ENCODE peak calls at places on chromosomes 1 and 21, in four cellular contexts. F is H9, J is neuronal stem cell, R is trophoblast cell. W is an unnamed sample.

GRCh38 chr1:156387899-156388813 is 19.1 kb downstream of the RHBG start:
- DNase-seq in F (peak; percentile 66), R (no peak), J (no peak), W (no peak)

GRCh38 chr1:14756617-14757259 is 158.3 kb downstream of the KAZN start:
- DNase-seq in F (no peak), J (no peak), R (no peak), W (no peak)

GRCh38 chr21:44424608-44425306 is 30.6 kb upstream of the LRRC3 start:
- DNase-seq in J (no peak), F (peak; percentile 26), R (no peak), W (no peak)

GRCh38 chr1:61081135-61081636 is 1.2 kb upstream of the NFIA start:
- DNase-seq in R (no peak), F (no peak), J (no peak), W (no peak)

GRCh38 chr1:48246727-48247126 is 24.2 kb downstream of the SLC5A9 start:
- DNase-seq in F (no peak), R (no peak), J (no peak), W (no peak)

GRCh38 chr1:208045410-208046252 is 134.7 kb upstream of the CD34 start:
- DNase-seq in F (no peak), J (no peak), R (no peak), W (no peak)

GRCh38 chr1:111378806-111379205 is 48.7 kb downstream of the OVGP1 start:
- DNase-seq in J (no peak), F (no peak), R (no peak), W (no peak)

GRCh38 chr1:47548188-47548587 is 110.3 kb downstream of the FOXD2 start:
- DNase-seq in F (no peak), J (no peak), R (no peak), W (no peak)

GRCh38 chr1:156458181-156458503 is 42.4 kb downstream of the MEF2D start:
- DNase-seq in F (no peak), R (peak; percentile 14), J (no peak), W (peak; percentile 82)

GRCh38 chr1:210144736-210145135 is 87.9 kb upstream of the SERTAD4 start:
- DNase-seq in F (no peak), R (no peak), J (no peak), W (no peak)

GRCh38 chr1:165234149-165234548 is 122.4 kb downstream of the LMX1A start:
- DNase-seq in F (no peak), R (no peak), J (no peak), W (no peak)

GRCh38 chr1:202682477-202682876 is 27.8 kb downstream of the SYT2 start:
- DNase-seq in F (no peak), J (no peak), R (no peak), W (no peak)

GRCh38 chr1:162690672-162691434 is 58.6 kb downstream of the DDR2 start:
- DNase-seq in R (peak; percentile 82), F (peak; percentile 61), J (no peak), W (peak; percentile 80)

GRCh38 chr1:187078321-187078720 is 249.6 kb downstream of the PLA2G4A start:
- DNase-seq in R (no peak), J (no peak), F (no peak), W (no peak)

GRCh38 chr1:26986658-26987057 is 6.8 kb upstream of the TRNP1 start:
- DNase-seq in R (no peak), F (no peak), J (no peak), W (no peak)

GRCh38 chr1:214573386-214574358 is 22.3 kb upstream of the PTPN14 start:
- DNase-seq in J (no peak), F (no peak), R (peak; percentile 21), W (no peak)
- H3K27ac ChIP-seq in J (no peak overlapping the region), F (no peak overlapping the region), R (peak overlapping the region; percentile 43), W (no peak overlapping the region)

DNA sequence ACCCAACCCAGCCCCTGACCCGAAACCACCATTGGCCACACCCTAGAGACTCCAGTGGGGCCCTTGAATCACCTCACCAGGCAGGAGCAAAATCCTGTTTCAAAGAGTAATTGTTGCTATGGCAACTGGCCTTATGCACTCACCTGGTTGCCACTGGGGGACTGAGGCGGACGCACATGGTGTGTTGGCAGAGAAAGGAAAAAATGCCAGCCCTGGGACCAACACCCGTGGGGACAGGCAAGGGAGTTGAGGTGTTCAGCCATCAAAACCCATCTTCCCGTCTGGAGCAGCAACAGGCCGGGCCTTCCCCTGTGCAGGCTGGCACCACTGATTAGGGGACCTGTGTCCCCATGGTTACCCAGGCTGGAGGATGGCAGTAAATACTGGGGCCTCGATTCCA is 395.8 kb upstream of the VAMP3 start:
- DNase-seq in R (no peak), J (no peak), F (no peak), W (no peak)
- H2BK12ac ChIP-seq in R (no peak overlapping the region), J (no peak overlapping the region), F (no peak overlapping the region), W (no peak overlapping the region)

GRCh38 chr1:7671146-7671465 is 100.0 kb upstream of the VAMP3 start:
- DNase-seq in F (no peak), J (no peak), R (no peak), W (no peak)

GRCh38 chr1:7671676-7672075 is 99.4 kb upstream of the VAMP3 start:
- DNase-seq in F (no peak), J (no peak), R (no peak), W (no peak)

GRCh38 chr1:7670334-7671145 is 100.6 kb upstream of the VAMP3 start:
- DNase-seq in F (no peak), R (no peak), J (no peak), W (no peak)

GRCh38 chr1:7667625-7668218 is 103.4 kb upstream of the VAMP3 start:
- DNase-seq in J (peak; percentile 87), R (peak; percentile 85), F (peak; percentile 90), W (peak; percentile 81)

GRCh38 chr1:7669559-7670208 is 101.4 kb upstream of the VAMP3 start:
- DNase-seq in R (no peak), F (peak; percentile 89), J (no peak), W (peak; percentile 43)
- H3K27ac ChIP-seq in R (no peak overlapping the region), F (no peak overlapping the region), J (no peak overlapping the region), W (no peak overlapping the region)

GRCh38 chr1:41576620-41577019 is 92.1 kb upstream of the EDN2 start:
- DNase-seq in J (no peak), R (no peak), F (no peak), W (no peak)
- H2BK12ac ChIP-seq in J (no peak overlapping the region), R (no peak overlapping the region), F (no peak overlapping the region), W (no peak overlapping the region)

DNA sequence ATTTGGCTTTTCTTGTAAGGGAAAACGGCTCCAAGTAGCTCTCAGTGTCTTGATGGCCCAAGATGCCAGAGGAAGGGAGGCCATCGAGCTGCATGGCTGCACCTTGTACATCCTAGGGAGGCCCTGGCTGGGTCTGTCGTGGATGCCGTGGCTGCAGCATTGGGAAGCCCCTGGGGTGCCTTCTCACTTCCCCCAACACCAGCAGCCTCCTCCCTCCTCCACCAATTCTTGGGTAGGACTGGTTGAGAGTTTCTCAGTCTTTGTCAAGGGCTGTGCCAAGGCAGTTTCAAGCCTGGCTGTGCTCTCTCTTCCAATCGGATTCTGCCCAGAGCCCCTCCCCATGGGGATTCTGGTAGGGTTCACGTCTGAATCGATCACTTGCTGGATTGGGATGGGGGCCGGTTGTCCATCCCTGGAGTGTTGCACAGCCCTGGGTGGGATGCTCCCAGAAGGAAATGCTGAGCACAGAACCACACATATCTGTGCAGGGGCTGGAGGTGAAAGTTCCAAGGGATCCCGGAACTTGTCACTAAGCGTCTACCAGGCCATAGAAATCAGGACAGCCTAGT is 14.0 kb upstream of the SPSB1 start:
- DNase-seq in J (no peak), R (no peak), F (no peak), W (no peak)
- H3K27ac ChIP-seq in J (no peak overlapping the region), R (no peak overlapping the region), F (no peak overlapping the region), W (no peak overlapping the region)

DNA sequence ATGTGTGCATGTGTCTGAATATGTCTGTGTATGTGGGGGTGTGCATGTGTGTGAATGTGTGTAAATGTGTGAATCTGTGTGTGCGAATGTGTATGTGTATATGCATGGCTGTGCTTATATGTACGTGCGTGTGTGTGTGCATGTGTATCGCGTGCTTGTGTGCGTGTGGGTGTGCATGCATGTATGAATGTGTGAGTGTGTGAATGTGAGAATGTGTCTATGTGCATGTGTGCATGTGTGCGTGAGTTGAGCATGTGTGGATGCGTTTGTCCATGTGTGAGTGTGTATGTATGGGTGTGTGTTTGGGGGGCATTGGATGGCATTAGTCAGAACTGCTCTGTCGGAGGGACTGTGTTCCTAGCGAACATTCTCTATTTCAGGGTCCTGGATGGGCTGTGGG is 52.4 kb downstream of the UMODL1 start:
- DNase-seq in F (no peak), J (no peak), R (no peak), W (no peak)
- H2BK12ac ChIP-seq in F (no peak overlapping the region), J (no peak overlapping the region), R (no peak overlapping the region), W (no peak overlapping the region)

GRCh38 chr1:158283965-158284364 is 5.8 kb upstream of the CD1C start:
- DNase-seq in J (no peak), F (no peak), R (no peak), W (no peak)
- H3K27ac ChIP-seq in J (no peak overlapping the region), F (no peak overlapping the region), R (no peak overlapping the region), W (no peak overlapping the region)

GRCh38 chr1:32199717-32200072 is 700 bp upstream of the CCDC28B start:
- DNase-seq in F (peak; percentile 44), R (no peak), J (no peak), W (no peak)
- H2BK12ac ChIP-seq in F (no peak overlapping the region), R (no peak overlapping the region), J (peak overlapping the region; percentile 35), W (peak overlapping the region; percentile 11)

DNA sequence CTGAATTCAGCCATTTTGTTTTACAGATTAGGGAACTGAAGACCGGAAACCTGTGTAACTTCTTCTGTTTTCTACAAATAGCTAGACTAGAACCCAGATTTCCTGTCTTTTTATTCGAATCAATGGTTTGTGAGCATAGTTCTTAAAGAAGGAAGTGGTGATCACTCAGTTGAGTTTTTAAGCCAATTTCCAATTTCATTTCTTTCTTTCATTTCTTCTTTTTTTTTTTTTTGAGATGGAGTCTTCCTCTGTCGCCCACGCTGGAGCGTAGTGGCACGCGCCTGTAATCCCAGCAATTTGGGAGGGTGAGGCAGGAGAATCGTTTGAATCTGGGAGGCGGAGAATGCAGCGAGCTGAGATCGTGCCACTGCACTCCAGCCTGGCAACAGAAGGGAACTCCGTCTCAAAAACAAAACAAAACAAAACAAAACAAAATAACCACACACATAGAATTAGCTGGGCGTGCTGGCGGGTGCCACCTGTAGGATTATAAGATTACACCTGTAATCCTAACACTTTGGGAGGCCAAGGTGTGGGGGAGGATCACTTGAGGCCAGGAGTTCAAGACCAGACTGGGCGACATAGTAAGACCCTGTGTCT is 3.0 kb upstream of the MDM4 start:
- DNase-seq in J (no peak), F (no peak), R (no peak), W (no peak)
- H3K27ac ChIP-seq in J (no peak overlapping the region), F (no peak overlapping the region), R (no peak overlapping the region), W (no peak overlapping the region)

GRCh38 chr1:101064697-101065096 is 39.1 kb upstream of the DPH5 start:
- DNase-seq in R (no peak), F (no peak), J (no peak), W (no peak)
- H2BK12ac ChIP-seq in R (no peak overlapping the region), F (no peak overlapping the region), J (no peak overlapping the region), W (no peak overlapping the region)

W was measured in mesenchymal stem cell.